ENCODE peak calls at places on chromosome 2, in four cellular contexts. U, Q, I and S are unnamed samples.

GRCh38 chr2:45833301-45833967 is 182.0 kb downstream of the PRKCE start:
- DNase-seq in Q (no peak), I (no peak), U (no peak), S (no peak)

GRCh38 chr2:176172007-176172747 is 15.1 kb downstream of the HOXD3 start:
- DNase-seq in Q (no peak), U (no peak), I (no peak), S (no peak)

GRCh38 chr2:151757861-151758260 is 23.6 kb upstream of the NEB start:
- DNase-seq in U (no peak), Q (no peak), I (no peak), S (no peak)

GRCh38 chr2:135826561-135826960 is 10.4 kb downstream of the LCT start:
- DNase-seq in U (no peak), Q (no peak), I (no peak), S (no peak)

GRCh38 chr2:201886504-201886903 is 80.2 kb downstream of the CDK15 start:
- DNase-seq in U (no peak), I (no peak), Q (no peak), S (no peak)

GRCh38 chr2:150076281-150076680 is 411.2 kb downstream of the RND3 start:
- DNase-seq in U (no peak), I (no peak), Q (no peak), S (no peak)

GRCh38 chr2:20067992-20068727 is 16.7 kb upstream of the LAPTM4A start:
- DNase-seq in Q (no peak), I (no peak), U (no peak), S (no peak)

GRCh38 chr2:111999809-112000208 is 55.3 kb upstream of the TMEM87B start:
- DNase-seq in U (no peak), Q (no peak), I (no peak), S (no peak)

GRCh38 chr2:171836151-171836910 is 57.7 kb downstream of the SLC25A12 start:
- DNase-seq in Q (no peak), I (no peak), U (no peak), S (no peak)

GRCh38 chr2:29226808-29227207 is 111.6 kb downstream of the CLIP4 start:
- DNase-seq in U (no peak), I (no peak), Q (no peak), S (no peak)
- TF ChIP-seq SPI1 in U (no peak), I (no peak), Q (no peak), S (no peak)

DNA sequence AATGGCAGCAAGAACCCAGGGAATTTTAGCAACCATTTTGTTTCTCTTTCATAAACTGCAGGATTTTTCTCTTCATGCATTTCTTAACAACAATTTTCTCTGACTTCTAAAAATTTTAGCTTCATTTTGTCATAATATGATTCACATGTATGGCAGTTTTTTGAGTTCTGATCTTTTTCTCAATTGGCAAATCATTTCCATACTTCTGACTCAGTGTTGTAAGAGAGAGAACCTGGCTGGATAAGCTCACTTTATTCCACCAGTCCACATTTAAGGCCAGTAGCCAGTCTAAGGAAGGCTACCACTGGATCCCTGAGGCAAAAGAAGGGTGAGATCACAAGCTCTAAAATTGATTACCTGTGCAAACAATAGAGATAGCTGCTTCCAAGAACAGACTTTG is 42.8 kb upstream of the COL3A1 start:
- DNase-seq in Q (no peak), I (no peak), U (no peak), S (no peak)
- TF ChIP-seq SPI1 in Q (no peak), I (no peak), U (no peak), S (no peak)

GRCh38 chr2:223597071-223597470 is 5.1 kb downstream of the SCG2 start:
- DNase-seq in Q (no peak), U (no peak), I (no peak), S (no peak)
- TF ChIP-seq SPI1 in Q (no peak), U (no peak), I (no peak), S (no peak)

GRCh38 chr2:209209943-209210342 is 213.9 kb upstream of the MAP2 start:
- DNase-seq in Q (no peak), I (no peak), U (no peak), S (no peak)

GRCh38 chr2:209208211-209208610 is 215.6 kb upstream of the MAP2 start:
- DNase-seq in I (no peak), U (peak), Q (no peak), S (peak)
- TF ChIP-seq SPI1 in I (no peak), U (no peak), Q (no peak), S (no peak)